ENCODE peak calls at places on chromosomes 4 and X, in seven cellular contexts. One of them, this sample, is unnamed.

GRCh38 chr4:56870927-56871326 is 36.8 kb upstream of the REST start:
- DNase-seq in A549: no peak
- DNase-seq in transverse colon: no peak
- DNase-seq in sigmoid colon: no peak
- DNase-seq in tibial nerve: no peak
- DNase-seq in suprapubic skin: no peak
- DNase-seq in SK-N-SH: peak
- DNase-seq in this sample: no peak

GRCh38 chr4:110087116-110087708 is 111.2 kb downstream of the ELOVL6 start:
- DNase-seq in A549: no peak
- DNase-seq in transverse colon: no peak
- DNase-seq in sigmoid colon: no peak
- DNase-seq in tibial nerve: no peak
- DNase-seq in suprapubic skin: no peak
- DNase-seq in SK-N-SH: no peak
- DNase-seq in this sample: no peak

GRCh38 chr4:162485486-162485885 is 321.7 kb upstream of the FSTL5 start:
- DNase-seq in A549: no peak
- DNase-seq in transverse colon: no peak
- DNase-seq in sigmoid colon: no peak
- DNase-seq in tibial nerve: no peak
- DNase-seq in suprapubic skin: no peak
- DNase-seq in SK-N-SH: no peak
- DNase-seq in this sample: no peak

GRCh38 chrX:64265265-64265664 is 34.9 kb upstream of the ASB12 start:
- DNase-seq in A549: no peak
- DNase-seq in transverse colon: no peak
- DNase-seq in sigmoid colon: no peak
- DNase-seq in tibial nerve: no peak
- DNase-seq in suprapubic skin: no peak
- DNase-seq in SK-N-SH: no peak
- DNase-seq in this sample: no peak

GRCh38 chr4:3243066-3243775 is 5.7 kb upstream of the MSANTD1 start:
- DNase-seq in A549: no peak
- DNase-seq in transverse colon: no peak
- DNase-seq in sigmoid colon: no peak
- DNase-seq in tibial nerve: no peak
- DNase-seq in suprapubic skin: no peak
- DNase-seq in SK-N-SH: no peak
- DNase-seq in this sample: no peak

GRCh38 chrX:21412883-21413282 is 38.7 kb downstream of the CNKSR2 start:
- DNase-seq in A549: no peak
- DNase-seq in transverse colon: no peak
- DNase-seq in sigmoid colon: no peak
- DNase-seq in tibial nerve: no peak
- DNase-seq in suprapubic skin: no peak
- DNase-seq in SK-N-SH: no peak
- DNase-seq in this sample: no peak

GRCh38 chrX:30653415-30654131 is at the start of gene GK:
- DNase-seq in A549: no peak
- DNase-seq in transverse colon: peak
- DNase-seq in sigmoid colon: peak
- DNase-seq in tibial nerve: no peak
- DNase-seq in suprapubic skin: peak
- DNase-seq in SK-N-SH: peak
- DNase-seq in this sample: no peak

GRCh38 chr4:127309360-127310095 is 323.2 kb upstream of the INTU start:
- DNase-seq in A549: no peak
- DNase-seq in transverse colon: no peak
- DNase-seq in sigmoid colon: no peak
- DNase-seq in tibial nerve: no peak
- DNase-seq in suprapubic skin: peak
- DNase-seq in SK-N-SH: no peak
- DNase-seq in this sample: no peak

GRCh38 chr4:6143603-6144181 is 56.7 kb downstream of the JAKMIP1 start:
- DNase-seq in A549: no peak
- DNase-seq in transverse colon: no peak
- DNase-seq in sigmoid colon: no peak
- DNase-seq in tibial nerve: no peak
- DNase-seq in suprapubic skin: no peak
- DNase-seq in SK-N-SH: no peak
- DNase-seq in this sample: no peak

GRCh38 chr4:18756661-18757060 is 735.1 kb upstream of the LCORL start:
- DNase-seq in A549: no peak
- DNase-seq in transverse colon: no peak
- DNase-seq in sigmoid colon: no peak
- DNase-seq in tibial nerve: no peak
- DNase-seq in suprapubic skin: no peak
- DNase-seq in SK-N-SH: no peak
- DNase-seq in this sample: no peak

GRCh38 chr4:18754180-18754579 is 732.6 kb upstream of the LCORL start:
- DNase-seq in A549: no peak
- DNase-seq in transverse colon: no peak
- DNase-seq in sigmoid colon: no peak
- DNase-seq in tibial nerve: no peak
- DNase-seq in suprapubic skin: no peak
- DNase-seq in SK-N-SH: no peak
- DNase-seq in this sample: no peak
- TF ChIP-seq EP300 in A549: no peak
- TF ChIP-seq EP300 in transverse colon: no peak
- TF ChIP-seq EP300 in sigmoid colon: no peak
- TF ChIP-seq EP300 in tibial nerve: no peak
- TF ChIP-seq EP300 in suprapubic skin: no peak
- TF ChIP-seq EP300 in SK-N-SH: no peak
- TF ChIP-seq EP300 in this sample: no peak

DNA sequence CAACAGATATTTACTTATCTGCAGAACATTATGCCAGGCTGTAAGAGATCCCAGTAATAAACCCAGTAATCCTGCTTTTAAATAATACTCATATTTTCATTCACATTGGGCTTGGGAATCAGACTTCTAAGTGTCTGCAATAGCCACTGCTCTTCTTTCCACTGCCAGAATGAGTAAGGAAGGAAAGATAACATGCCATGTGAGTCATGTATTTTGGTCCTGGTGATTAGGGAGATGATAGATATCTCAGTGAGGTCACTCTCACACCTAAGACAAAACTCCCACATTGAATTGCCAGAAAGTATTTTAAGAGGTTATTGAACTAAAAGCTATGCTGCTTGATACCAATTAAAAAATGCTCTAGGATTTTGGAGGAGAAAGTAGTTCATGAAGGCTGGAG is 13.9 kb upstream of the HEPH start:
- DNase-seq in A549: no peak
- DNase-seq in transverse colon: no peak
- DNase-seq in sigmoid colon: no peak
- DNase-seq in tibial nerve: no peak
- DNase-seq in suprapubic skin: no peak
- DNase-seq in SK-N-SH: no peak
- DNase-seq in this sample: no peak
- TF ChIP-seq EP300 in A549: no peak
- TF ChIP-seq EP300 in transverse colon: no peak
- TF ChIP-seq EP300 in sigmoid colon: no peak
- TF ChIP-seq EP300 in tibial nerve: no peak
- TF ChIP-seq EP300 in suprapubic skin: no peak
- TF ChIP-seq EP300 in SK-N-SH: no peak
- TF ChIP-seq EP300 in this sample: no peak

GRCh38 chr4:156238171-156238570 is 284.5 kb upstream of the CTSO start:
- DNase-seq in A549: no peak
- DNase-seq in transverse colon: no peak
- DNase-seq in sigmoid colon: no peak
- DNase-seq in tibial nerve: no peak
- DNase-seq in suprapubic skin: no peak
- DNase-seq in SK-N-SH: no peak
- DNase-seq in this sample: no peak

GRCh38 chr4:156242390-156242789 is 288.7 kb upstream of the CTSO start:
- DNase-seq in A549: no peak
- DNase-seq in transverse colon: no peak
- DNase-seq in sigmoid colon: no peak
- DNase-seq in tibial nerve: no peak
- DNase-seq in suprapubic skin: no peak
- DNase-seq in SK-N-SH: no peak
- DNase-seq in this sample: no peak

GRCh38 chr4:156243015-156243414 is 289.3 kb upstream of the CTSO start:
- DNase-seq in A549: no peak
- DNase-seq in transverse colon: no peak
- DNase-seq in sigmoid colon: no peak
- DNase-seq in tibial nerve: no peak
- DNase-seq in suprapubic skin: no peak
- DNase-seq in SK-N-SH: no peak
- DNase-seq in this sample: no peak

GRCh38 chr4:156241896-156242295 is 288.2 kb upstream of the CTSO start:
- DNase-seq in A549: no peak
- DNase-seq in transverse colon: no peak
- DNase-seq in sigmoid colon: no peak
- DNase-seq in tibial nerve: no peak
- DNase-seq in suprapubic skin: no peak
- DNase-seq in SK-N-SH: no peak
- DNase-seq in this sample: no peak

DNA sequence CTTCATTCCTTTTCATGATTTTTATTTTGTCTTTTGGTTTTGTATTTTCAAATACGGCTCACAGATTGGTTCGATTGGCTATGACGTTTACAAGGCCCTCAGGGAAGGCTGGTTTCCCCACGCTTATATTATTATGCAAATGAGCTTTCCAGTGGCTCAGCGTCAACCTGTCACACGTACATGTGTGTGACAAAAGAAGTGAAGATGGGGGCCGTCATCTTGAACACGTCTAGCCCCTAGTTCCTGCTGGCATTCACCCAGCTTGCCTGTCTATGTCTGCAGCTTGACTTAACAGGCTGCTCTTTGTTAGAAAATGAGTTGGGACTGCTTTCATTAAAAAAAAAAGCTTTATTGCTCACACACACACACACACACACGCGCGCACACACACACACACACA is 283.5 kb upstream of the CTSO start:
- DNase-seq in A549: no peak
- DNase-seq in transverse colon: no peak
- DNase-seq in sigmoid colon: no peak
- DNase-seq in tibial nerve: no peak
- DNase-seq in suprapubic skin: no peak
- DNase-seq in SK-N-SH: no peak
- DNase-seq in this sample: no peak
- TF ChIP-seq EP300 in A549: no peak
- TF ChIP-seq EP300 in transverse colon: no peak
- TF ChIP-seq EP300 in sigmoid colon: no peak
- TF ChIP-seq EP300 in tibial nerve: no peak
- TF ChIP-seq EP300 in suprapubic skin: no peak
- TF ChIP-seq EP300 in SK-N-SH: no peak
- TF ChIP-seq EP300 in this sample: no peak

GRCh38 chrX:47297874-47298273 is 65.1 kb downstream of the USP11 start:
- DNase-seq in A549: no peak
- DNase-seq in transverse colon: no peak
- DNase-seq in sigmoid colon: no peak
- DNase-seq in tibial nerve: no peak
- DNase-seq in suprapubic skin: no peak
- DNase-seq in SK-N-SH: no peak
- DNase-seq in this sample: no peak
- TF ChIP-seq EP300 in A549: no peak
- TF ChIP-seq EP300 in transverse colon: no peak
- TF ChIP-seq EP300 in sigmoid colon: no peak
- TF ChIP-seq EP300 in tibial nerve: no peak
- TF ChIP-seq EP300 in suprapubic skin: no peak
- TF ChIP-seq EP300 in SK-N-SH: no peak
- TF ChIP-seq EP300 in this sample: no peak

DNA sequence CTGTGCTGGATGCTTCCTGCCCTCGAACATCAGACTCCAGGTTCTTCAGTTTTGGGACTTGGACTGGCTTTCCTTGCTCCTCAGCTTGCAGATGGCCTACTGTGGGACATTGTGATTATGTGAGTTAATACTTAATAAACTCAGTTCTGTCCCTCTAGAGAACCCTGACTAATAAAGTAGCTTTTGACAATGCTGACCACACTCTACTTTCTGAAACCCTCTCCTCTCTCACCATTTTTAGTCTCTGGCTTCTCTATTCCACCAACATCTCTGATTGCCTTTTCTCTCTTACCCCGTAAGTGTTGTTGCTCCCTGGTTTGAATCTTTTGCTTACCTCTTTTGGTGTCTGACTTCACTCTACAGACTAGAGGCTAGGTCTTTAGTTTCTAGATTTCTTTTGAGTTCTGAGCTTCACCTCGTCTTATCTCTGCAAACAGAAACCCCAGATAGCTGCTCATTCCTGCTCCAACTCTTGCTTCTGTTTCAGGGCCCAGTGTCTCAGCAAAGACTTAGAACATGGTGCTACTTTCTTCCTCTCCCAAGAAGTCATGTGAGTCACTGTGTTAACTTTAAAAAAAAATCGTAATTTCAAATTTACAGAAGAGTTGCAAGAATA is 11.4 kb downstream of the TMSB4X start:
- DNase-seq in A549: no peak
- DNase-seq in transverse colon: no peak
- DNase-seq in sigmoid colon: no peak
- DNase-seq in tibial nerve: no peak
- DNase-seq in suprapubic skin: no peak
- DNase-seq in SK-N-SH: no peak
- DNase-seq in this sample: no peak
- TF ChIP-seq EP300 in A549: no peak
- TF ChIP-seq EP300 in transverse colon: no peak
- TF ChIP-seq EP300 in sigmoid colon: no peak
- TF ChIP-seq EP300 in tibial nerve: no peak
- TF ChIP-seq EP300 in suprapubic skin: no peak
- TF ChIP-seq EP300 in SK-N-SH: no peak
- TF ChIP-seq EP300 in this sample: no peak

GRCh38 chr4:143352052-143352451 is 15.4 kb downstream of the GAB1 start:
- DNase-seq in A549: no peak
- DNase-seq in transverse colon: peak
- DNase-seq in sigmoid colon: no peak
- DNase-seq in tibial nerve: no peak
- DNase-seq in suprapubic skin: no peak
- DNase-seq in SK-N-SH: peak
- DNase-seq in this sample: no peak
- TF ChIP-seq EP300 in A549: no peak
- TF ChIP-seq EP300 in transverse colon: no peak
- TF ChIP-seq EP300 in sigmoid colon: no peak
- TF ChIP-seq EP300 in tibial nerve: no peak
- TF ChIP-seq EP300 in suprapubic skin: no peak
- TF ChIP-seq EP300 in SK-N-SH: peak
- TF ChIP-seq EP300 in this sample: no peak

GRCh38 chr4:141899103-141899502 is 262.7 kb downstream of the IL15 start:
- DNase-seq in A549: no peak
- DNase-seq in transverse colon: no peak
- DNase-seq in sigmoid colon: no peak
- DNase-seq in tibial nerve: no peak
- DNase-seq in suprapubic skin: no peak
- DNase-seq in SK-N-SH: no peak
- DNase-seq in this sample: no peak
- TF ChIP-seq EP300 in A549: no peak
- TF ChIP-seq EP300 in transverse colon: no peak
- TF ChIP-seq EP300 in sigmoid colon: no peak
- TF ChIP-seq EP300 in tibial nerve: no peak
- TF ChIP-seq EP300 in suprapubic skin: no peak
- TF ChIP-seq EP300 in SK-N-SH: no peak
- TF ChIP-seq EP300 in this sample: no peak

GRCh38 chr4:123524958-123525628 is 128.5 kb downstream of the SPRY1 start:
- DNase-seq in A549: no peak
- DNase-seq in transverse colon: no peak
- DNase-seq in sigmoid colon: no peak
- DNase-seq in tibial nerve: no peak
- DNase-seq in suprapubic skin: no peak
- DNase-seq in SK-N-SH: no peak
- DNase-seq in this sample: no peak
- TF ChIP-seq EP300 in A549: no peak
- TF ChIP-seq EP300 in transverse colon: no peak
- TF ChIP-seq EP300 in sigmoid colon: no peak
- TF ChIP-seq EP300 in tibial nerve: no peak
- TF ChIP-seq EP300 in suprapubic skin: no peak
- TF ChIP-seq EP300 in SK-N-SH: no peak
- TF ChIP-seq EP300 in this sample: no peak